ENCODE peak calls at places on chromosomes 3 and 15, in five cellular contexts. B is neuronal stem cell, U is mesendoderm, X is IMR-90, M is mesenchymal stem cell. H is an unnamed sample.

GRCh38 chr3:184717608-184717995 is 5.7 kb upstream of the MAGEF1 start:
- DNase-seq in B (no peak), U (no peak), X (no peak), M (no peak), H (no peak)

GRCh38 chr15:25738171-25738792 is 124.8 kb downstream of the ATP10A start:
- DNase-seq in B (no peak), U (no peak), X (peak; percentile 46), M (no peak), H (no peak)

GRCh38 chr3:161409069-161409468 is 37.8 kb upstream of the SPTSSB start:
- DNase-seq in B (peak; percentile 32), U (peak; percentile 76), X (peak; percentile 23), M (peak; percentile 47), H (no peak)

GRCh38 chr15:80121546-80121945 is 31.3 kb upstream of the FAH start:
- DNase-seq in B (no peak), U (no peak), X (no peak), M (no peak), H (no peak)

GRCh38 chr3:54358969-54359648 is 236.8 kb downstream of the CACNA2D3 start:
- DNase-seq in B (no peak), U (no peak), X (no peak), M (no peak), H (no peak)

GRCh38 chr15:35618260-35619188 is 72.6 kb upstream of the DPH6 start:
- DNase-seq in B (no peak), U (no peak), X (no peak), M (peak; percentile 33), H (no peak)

GRCh38 chr15:53534105-53534839 is 225.2 kb downstream of the WDR72 start:
- DNase-seq in B (no peak), U (no peak), X (no peak), M (no peak), H (no peak)

GRCh38 chr3:11117591-11117990 is 36.7 kb upstream of the HRH1 start:
- DNase-seq in B (no peak), U (no peak), X (no peak), M (no peak), H (no peak)

GRCh38 chr15:66452971-66453580 is 44.5 kb downstream of the SNAPC5 start:
- DNase-seq in B (no peak), U (no peak), X (no peak), M (no peak), H (no peak)
- H3K18ac ChIP-seq in B (no peak overlapping the region), U (no peak overlapping the region), X (no peak overlapping the region), M (no peak overlapping the region), H (no peak overlapping the region)

GRCh38 chr15:28885630-28886430 is at the start of gene APBA2:
- DNase-seq in B (no peak), U (peak; percentile 51), X (peak; percentile 41), M (peak; percentile 41), H (peak; percentile 55)
- H3K18ac ChIP-seq in B (peak within 1 kb of the TSS; percentile 96), U (peak within 1 kb of the TSS; percentile 91), X (peak within 1 kb of the TSS; percentile 25), M (peak within 1 kb of the TSS; percentile 90), H (peak within 1 kb of the TSS; percentile 6)

GRCh38 chr3:151182349-151183079 is 20.5 kb downstream of the GPR171 start:
- DNase-seq in B (no peak), U (no peak), X (no peak), M (no peak), H (no peak)
- H3K18ac ChIP-seq in B (peak overlapping the region; percentile 7), U (no peak overlapping the region), X (no peak overlapping the region), M (peak overlapping the region; percentile 43), H (no peak overlapping the region)

GRCh38 chr15:98738689-98739411 is 90.5 kb downstream of the IGF1R start:
- DNase-seq in B (no peak), U (no peak), X (no peak), M (no peak), H (no peak)

GRCh38 chr15:98735304-98735703 is 87.0 kb downstream of the IGF1R start:
- DNase-seq in B (no peak), U (no peak), X (no peak), M (no peak), H (no peak)

GRCh38 chr15:98735895-98736617 is 87.7 kb downstream of the IGF1R start:
- DNase-seq in B (no peak), U (no peak), X (no peak), M (no peak), H (no peak)

GRCh38 chr15:98737721-98738120 is 89.4 kb downstream of the IGF1R start:
- DNase-seq in B (no peak), U (no peak), X (no peak), M (no peak), H (no peak)

GRCh38 chr15:98737122-98737521 is 88.8 kb downstream of the IGF1R start:
- DNase-seq in B (no peak), U (no peak), X (no peak), M (no peak), H (no peak)
- H3K18ac ChIP-seq in B (no peak overlapping the region), U (peak overlapping the region; percentile 20), X (no peak overlapping the region), M (no peak overlapping the region), H (no peak overlapping the region)

GRCh38 chr15:93180128-93180527 is 91.1 kb upstream of the RGMA start:
- DNase-seq in B (no peak), U (no peak), X (no peak), M (no peak), H (no peak)
- H3K18ac ChIP-seq in B (peak overlapping the region; percentile 92), U (no peak overlapping the region), X (no peak overlapping the region), M (no peak overlapping the region), H (no peak overlapping the region)

DNA sequence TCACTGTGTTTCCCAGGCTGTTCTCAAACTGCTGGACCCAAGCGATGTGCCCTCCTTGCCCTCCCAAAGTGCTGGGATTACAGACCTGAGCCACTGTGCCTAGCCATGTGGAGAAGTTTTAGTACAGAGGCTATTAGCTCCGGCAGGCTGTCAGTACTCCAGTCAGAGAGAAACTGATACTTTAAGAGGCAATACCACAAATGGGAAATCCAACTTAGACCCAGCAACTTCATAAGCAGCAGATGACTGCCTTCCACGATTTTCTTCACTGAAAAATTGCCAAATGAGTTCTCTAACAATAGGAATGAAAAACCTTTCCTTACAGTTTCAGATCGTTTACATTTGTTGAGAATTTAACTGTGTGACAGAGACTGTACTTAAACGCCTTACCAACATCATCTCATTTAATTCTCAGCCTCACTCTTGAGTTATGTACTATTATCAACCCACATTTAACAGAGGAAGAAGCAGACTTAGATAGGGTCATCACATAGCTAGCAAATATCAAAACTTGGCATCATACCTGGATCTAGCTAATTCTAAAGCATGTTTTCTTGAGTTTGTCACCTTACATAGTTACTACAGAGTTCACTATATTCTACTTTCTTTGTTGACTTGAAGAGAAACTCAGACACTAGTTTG is 127.4 kb downstream of the TCF12 start:
- DNase-seq in B (no peak), U (no peak), X (no peak), M (no peak), H (no peak)
- H3K18ac ChIP-seq in B (no peak overlapping the region), U (no peak overlapping the region), X (no peak overlapping the region), M (no peak overlapping the region), H (no peak overlapping the region)

GRCh38 chr3:43873723-43874122 is 183.0 kb downstream of the ABHD5 start:
- DNase-seq in B (no peak), U (no peak), X (no peak), M (no peak), H (no peak)

GRCh38 chr3:43871627-43872245 is 181.0 kb downstream of the ABHD5 start:
- DNase-seq in B (no peak), U (no peak), X (no peak), M (peak; percentile 28), H (peak; percentile 25)

GRCh38 chr3:43872901-43873300 is 182.2 kb downstream of the ABHD5 start:
- DNase-seq in B (no peak), U (peak; percentile 51), X (peak; percentile 41), M (peak; percentile 44), H (peak; percentile 39)

GRCh38 chr3:43870844-43871626 is 180.3 kb downstream of the ABHD5 start:
- DNase-seq in B (no peak), U (peak; percentile 46), X (no peak), M (no peak), H (peak; percentile 23)

GRCh38 chr3:43872301-43872700 is 181.6 kb downstream of the ABHD5 start:
- DNase-seq in B (no peak), U (peak; percentile 58), X (peak; percentile 91), M (peak; percentile 84), H (peak; percentile 27)
- H3K18ac ChIP-seq in B (peak overlapping the region; percentile 31), U (no peak overlapping the region), X (peak overlapping the region; percentile 39), M (peak overlapping the region; percentile 40), H (no peak overlapping the region)